ENCODE peak calls at places on chromosome 3, in seven cellular contexts. K is H9, N is IMR-90, H is mesendoderm, J is H1, G is mesenchymal stem cell, R is trophoblast cell. Z is an unnamed sample.

GRCh38 chr3:124229407-124229806 is 237.5 kb upstream of the ROPN1 start:
- DNase-seq in G (no peak), N (no peak), H (no peak), K (no peak), R (no peak), J (no peak), Z (no peak)

GRCh38 chr3:30914696-30915095 is 20.2 kb upstream of the GADL1 start:
- DNase-seq in H (no peak), J (no peak), N (no peak), K (no peak), G (no peak), R (no peak), Z (no peak)

GRCh38 chr3:57556459-57557087 is 499 bp downstream of the PDE12 start:
- DNase-seq in G (no peak), R (peak), H (no peak), J (peak), N (no peak), K (no peak), Z (no peak)

GRCh38 chr3:172135766-172136729 is 96.7 kb downstream of the FNDC3B start:
- DNase-seq in J (no peak), R (peak), G (peak), K (peak), H (peak), N (peak), Z (no peak)

GRCh38 chr3:185439745-185440466 is 58.9 kb downstream of the TMEM41A start:
- DNase-seq in R (no peak), H (no peak), K (no peak), G (no peak), N (no peak), J (no peak), Z (no peak)

GRCh38 chr3:112086857-112087524 is 802 bp downstream of the C3orf52 start:
- DNase-seq in K (no peak), G (peak), J (no peak), H (no peak), R (no peak), N (peak), Z (no peak)

GRCh38 chr3:190697901-190698300 is 164.6 kb downstream of the GMNC start:
- DNase-seq in K (no peak), R (peak), N (peak), J (no peak), G (peak), H (no peak), Z (no peak)

GRCh38 chr3:113495035-113495434 is 19.9 kb downstream of the SPICE1 start:
- DNase-seq in N (peak), J (no peak), R (peak), H (peak), K (no peak), G (peak), Z (no peak)

GRCh38 chr3:13770390-13771169 is 109.3 kb downstream of the WNT7A start:
- DNase-seq in J (no peak), R (peak), G (no peak), N (no peak), H (peak), K (peak), Z (no peak)

GRCh38 chr3:47583320-47584075 is 4.8 kb upstream of the CSPG5 start:
- DNase-seq in J (no peak), N (peak), H (no peak), R (peak), G (peak), K (peak), Z (no peak)

GRCh38 chr3:108297636-108298035 is 1.3 kb downstream of the HHLA2 start:
- DNase-seq in H (no peak), K (no peak), G (no peak), R (peak), N (no peak), J (no peak), Z (no peak)

GRCh38 chr3:53236112-53236841 is 19.5 kb downstream of the TKT start:
- DNase-seq in N (peak), G (peak), K (peak), R (peak), J (no peak), H (peak), Z (no peak)

GRCh38 chr3:171715155-171715554 is 95.1 kb downstream of the PLD1 start:
- DNase-seq in G (no peak), H (no peak), K (no peak), J (no peak), N (no peak), R (no peak), Z (no peak)

GRCh38 chr3:187950671-187951070 is 203.3 kb upstream of the LPP start:
- DNase-seq in H (no peak), K (no peak), G (no peak), N (no peak), J (no peak), R (no peak), Z (no peak)

GRCh38 chr3:33075996-33076395 is 20.9 kb downstream of the GLB1 start:
- DNase-seq in K (no peak), J (no peak), N (no peak), R (no peak), H (peak), G (no peak), Z (no peak)

GRCh38 chr3:197001106-197001971 is 28.3 kb downstream of the MELTF start:
- DNase-seq in N (no peak), G (no peak), R (no peak), K (peak), H (no peak), J (no peak), Z (no peak)

GRCh38 chr3:73510784-73511183 is 114.0 kb downstream of the PDZRN3 start:
- DNase-seq in G (no peak), N (no peak), K (no peak), H (no peak), R (no peak), J (no peak), Z (no peak)

GRCh38 chr3:17057316-17057715 is 172.6 kb downstream of the PLCL2 start:
- DNase-seq in G (no peak), N (peak), K (no peak), R (no peak), H (no peak), J (no peak), Z (no peak)

GRCh38 chr3:16841354-16841753 is 43.4 kb upstream of the PLCL2 start:
- DNase-seq in H (no peak), G (no peak), N (no peak), R (no peak), K (no peak), J (no peak), Z (no peak)

GRCh38 chr3:23594897-23595670 is 210.7 kb upstream of the UBE2E1 start:
- DNase-seq in H (no peak), G (peak), K (no peak), N (peak), R (no peak), J (no peak), Z (no peak)

GRCh38 chr3:4839278-4839677 is 140.0 kb upstream of the BHLHE40 start:
- DNase-seq in H (no peak), N (no peak), G (no peak), R (no peak), J (no peak), K (no peak), Z (no peak)

GRCh38 chr3:4843619-4844018 is 135.6 kb upstream of the BHLHE40 start:
- DNase-seq in N (no peak), K (no peak), H (no peak), G (no peak), J (no peak), R (no peak), Z (no peak)

GRCh38 chr3:4838621-4839022 is 140.6 kb upstream of the BHLHE40 start:
- DNase-seq in K (no peak), J (no peak), G (no peak), H (no peak), N (no peak), R (no peak), Z (no peak)

GRCh38 chr3:4841783-4842440 is 137.3 kb upstream of the BHLHE40 start:
- DNase-seq in R (peak), H (no peak), J (no peak), G (peak), N (peak), K (no peak), Z (no peak)

DNA sequence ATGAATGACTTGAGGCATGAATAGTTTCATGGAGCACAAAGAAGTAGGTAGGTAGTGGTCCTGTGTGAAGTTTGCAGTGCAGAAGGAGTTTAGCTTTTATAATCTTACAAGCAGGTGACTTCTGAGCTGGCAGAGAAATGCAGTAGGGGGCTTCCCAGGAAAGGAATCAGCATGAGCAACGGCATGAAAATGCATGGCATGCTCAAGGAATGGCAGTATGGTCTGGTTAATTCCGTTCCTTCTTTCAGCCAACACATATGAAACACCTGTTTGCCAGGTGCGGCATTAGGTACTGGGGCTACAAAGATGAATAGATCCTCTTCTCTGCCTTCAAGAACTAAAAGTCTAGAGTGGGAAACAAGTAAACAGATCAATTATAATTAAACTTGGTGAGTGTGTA is 138.0 kb upstream of the BHLHE40 start:
- DNase-seq in R (peak), J (no peak), K (no peak), N (peak), G (peak), H (no peak), Z (no peak)
- H3K27ac ChIP-seq in R (no peak), J (no peak), K (no peak), N (no peak), G (no peak), H (no peak), Z (no peak)

DNA sequence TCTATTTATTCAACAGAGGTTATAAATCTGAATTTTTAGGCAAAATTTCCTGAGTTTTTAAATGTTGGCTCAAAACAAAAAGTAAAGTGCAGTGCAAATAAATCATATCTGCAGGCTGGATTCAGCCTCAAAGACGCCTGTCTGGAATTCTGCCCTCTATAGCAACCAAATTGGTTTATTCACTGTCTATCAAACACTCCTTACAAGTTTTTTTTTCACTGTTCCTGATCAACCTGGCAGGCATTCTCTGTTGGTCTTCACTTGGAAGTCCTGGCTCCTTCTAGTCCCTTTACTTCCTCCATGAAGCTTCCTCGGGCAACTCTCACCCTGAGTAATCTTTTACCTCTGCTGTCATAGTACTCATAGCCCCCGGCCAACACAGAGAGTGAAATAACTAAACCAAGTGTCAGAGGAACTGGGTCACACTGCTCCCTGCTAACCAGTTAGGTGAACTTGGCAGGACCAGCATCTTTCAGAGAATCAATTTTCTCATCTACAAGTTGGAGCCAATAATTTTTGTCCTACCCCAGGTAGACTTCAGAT is 36.8 kb upstream of the TIPARP start:
- DNase-seq in N (no peak), G (no peak), J (no peak), K (no peak), R (peak), H (no peak), Z (no peak)
- H4K8ac ChIP-seq in N (no peak), G (no peak), J (no peak), K (no peak), R (no peak), H (no peak), Z (no peak)

DNA sequence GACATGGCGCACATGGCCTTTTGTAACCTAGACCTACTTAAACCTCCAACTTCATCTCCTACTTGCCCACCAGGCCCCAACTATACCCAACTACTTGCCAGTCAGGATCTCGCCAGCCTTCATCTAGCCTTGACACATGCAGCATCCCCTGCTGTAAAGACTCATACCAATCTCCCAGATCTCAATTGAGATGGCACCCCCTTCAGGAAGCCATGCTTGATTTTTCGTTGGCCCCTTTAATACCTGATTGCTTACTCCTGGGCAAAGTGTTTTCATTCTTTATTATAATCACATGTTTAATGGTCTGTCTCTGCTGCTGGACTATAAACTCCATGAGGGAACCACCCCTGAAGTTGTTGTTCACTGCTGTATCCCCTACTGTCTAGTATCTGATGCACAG is 150.8 kb downstream of the SOX2 start:
- DNase-seq in K (no peak), H (no peak), G (no peak), J (no peak), N (no peak), R (no peak), Z (no peak)
- H3K27ac ChIP-seq in K (no peak), H (no peak), G (no peak), J (no peak), N (no peak), R (no peak), Z (no peak)

DNA sequence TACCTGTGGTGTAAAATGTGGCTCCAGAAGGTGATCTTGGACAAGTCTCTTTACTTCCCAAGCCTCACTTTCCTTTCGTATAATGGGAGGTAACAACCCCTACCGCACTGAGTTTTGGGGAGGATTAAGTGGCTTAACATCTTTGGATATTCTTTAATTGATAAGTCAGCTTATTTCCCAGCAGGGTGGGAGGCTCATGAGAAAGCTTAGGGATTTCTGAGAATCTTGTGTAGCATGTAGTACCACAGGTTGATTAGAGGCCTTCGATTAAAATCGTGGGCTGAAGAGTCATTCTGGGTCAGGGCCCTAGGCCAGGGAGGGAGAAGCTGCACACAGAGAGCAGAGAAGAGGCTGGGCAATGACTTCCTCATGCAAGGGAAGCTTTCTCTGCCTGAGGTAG is 1.4 kb upstream of the NMNAT3 start:
- DNase-seq in K (no peak), N (no peak), R (no peak), J (no peak), G (no peak), H (no peak), Z (no peak)
- H4K8ac ChIP-seq in K (no peak), N (no peak), R (no peak), J (no peak), G (no peak), H (no peak), Z (no peak)

Z was measured in neuronal stem cell.